ENCODE peak calls at places on chromosomes 7 and 10, in seven cellular contexts. E, B, W, M, X, H and Q are unnamed samples.

GRCh38 chr10:124596116-124596785 is 134.6 kb downstream of the LHPP start:
- DNase-seq in E (no peak), B (no peak), W (no peak), M (no peak), X (no peak), H (no peak), Q (no peak)

GRCh38 chr7:24283900-24284698 is at the start of gene NPY:
- DNase-seq in E (no peak), B (no peak), W (no peak), M (no peak), X (no peak), H (peak; percentile 33), Q (no peak)

GRCh38 chr10:5590816-5591215 is 66.1 kb downstream of the CALML3 start:
- DNase-seq in E (no peak), B (no peak), W (no peak), M (no peak), X (no peak), H (no peak), Q (no peak)

GRCh38 chr10:21020545-21020944 is 123.4 kb upstream of the NEBL start:
- DNase-seq in E (no peak), B (peak; percentile 80), W (peak; percentile 30), M (no peak), X (no peak), H (peak; percentile 62), Q (peak; percentile 34)

GRCh38 chr10:18332048-18332447 is 191.8 kb downstream of the CACNB2 start:
- DNase-seq in E (no peak), B (no peak), W (no peak), M (peak; percentile 20), X (no peak), H (no peak), Q (peak; percentile 10)

GRCh38 chr7:149825567-149826343 is 12.4 kb upstream of the ZNF862 start:
- DNase-seq in E (no peak), B (no peak), W (no peak), M (no peak), X (no peak), H (no peak), Q (no peak)

GRCh38 chr10:72079356-72079755 is 9.0 kb downstream of the SPOCK2 start:
- DNase-seq in E (no peak), B (peak; percentile 79), W (no peak), M (no peak), X (no peak), H (no peak), Q (no peak)

GRCh38 chr7:29946428-29947186 is 43.0 kb downstream of the SCRN1 start:
- DNase-seq in E (no peak), B (peak; percentile 27), W (peak; percentile 19), M (peak; percentile 36), X (no peak), H (peak; percentile 72), Q (peak; percentile 34)

GRCh38 chr7:42947531-42947930 is 15.4 kb downstream of the MRPL32 start:
- DNase-seq in E (no peak), B (no peak), W (no peak), M (no peak), X (no peak), H (no peak), Q (peak; percentile 30)

GRCh38 chr7:6198687-6199595 is 73.5 kb downstream of the CYTH3 start:
- DNase-seq in E (no peak), B (no peak), W (no peak), M (no peak), X (no peak), H (no peak), Q (no peak)

GRCh38 chr7:159155410-159155809 is 10.7 kb upstream of the VIPR2 start:
- DNase-seq in E (no peak), B (no peak), W (no peak), M (no peak), X (no peak), H (no peak), Q (no peak)

GRCh38 chr7:79529896-79530235 is 76.4 kb upstream of the MAGI2 start:
- DNase-seq in E (peak; percentile 45), B (no peak), W (no peak), M (no peak), X (no peak), H (no peak), Q (peak; percentile 47)

GRCh38 chr10:8588135-8588534 is 533.6 kb downstream of the GATA3 start:
- DNase-seq in E (no peak), B (no peak), W (no peak), M (no peak), X (no peak), H (no peak), Q (no peak)

GRCh38 chr7:128890306-128891109 is 20.0 kb downstream of the KCP start:
- DNase-seq in E (no peak), B (no peak), W (peak; percentile 56), M (no peak), X (no peak), H (peak; percentile 60), Q (no peak)

GRCh38 chr10:104690081-104690480 is 49.0 kb downstream of the SORCS3 start:
- DNase-seq in E (no peak), B (no peak), W (no peak), M (no peak), X (no peak), H (no peak), Q (no peak)

GRCh38 chr7:79988642-79989041 is 146.0 kb upstream of the GNAI1 start:
- DNase-seq in E (peak; percentile 87), B (no peak), W (no peak), M (no peak), X (peak; percentile 45), H (no peak), Q (peak; percentile 83)

GRCh38 chr10:125556884-125557283 is 126.1 kb downstream of the TEX36 start:
- DNase-seq in E (no peak), B (no peak), W (no peak), M (no peak), X (no peak), H (no peak), Q (no peak)

GRCh38 chr10:110556993-110557601 is 10.4 kb upstream of the SMC3 start:
- DNase-seq in E (peak; percentile 62), B (peak; percentile 79), W (peak; percentile 68), M (no peak), X (no peak), H (peak; percentile 69), Q (peak; percentile 73)

GRCh38 chr7:28643369-28644340 is 231.3 kb downstream of the CREB5 start:
- DNase-seq in E (no peak), B (no peak), W (no peak), M (no peak), X (no peak), H (peak; percentile 39), Q (no peak)

GRCh38 chr10:112752268-112752667 is 197.8 kb upstream of the TCF7L2 start:
- DNase-seq in E (peak; percentile 52), B (no peak), W (no peak), M (no peak), X (no peak), H (no peak), Q (peak; percentile 67)

DNA sequence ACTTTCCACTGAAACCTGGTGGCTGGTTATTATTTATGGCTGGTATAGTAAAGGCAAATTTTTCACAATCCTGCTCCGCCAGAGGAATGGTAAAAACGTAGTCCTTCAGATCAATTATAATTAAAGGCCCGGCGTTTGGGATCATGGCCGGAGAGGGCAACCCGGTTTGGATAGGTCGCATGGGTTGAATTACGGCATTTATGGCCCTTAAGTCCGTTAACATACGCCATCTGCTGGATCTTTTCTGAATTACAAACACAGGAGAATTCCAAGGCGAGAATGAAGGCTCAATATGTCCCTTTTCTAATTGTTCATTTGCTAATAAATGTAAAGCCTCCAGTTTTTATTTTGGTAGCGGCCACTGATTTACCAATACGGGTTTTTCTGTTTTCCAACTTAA is 11.3 kb upstream of the TAS2R3 start:
- DNase-seq in E (no peak), B (peak; percentile 13), W (no peak), M (no peak), X (no peak), H (no peak), Q (no peak)
- TF ChIP-seq CTCF in E (peak; percentile 6), B (peak; percentile 70), W (no peak), M (no peak), X (peak; percentile 21), H (peak; percentile 69), Q (peak; percentile 42)

GRCh38 chr10:27372095-27372494 is 131.5 kb upstream of the ACBD5 start:
- DNase-seq in E (no peak), B (no peak), W (no peak), M (no peak), X (no peak), H (no peak), Q (no peak)
- TF ChIP-seq CTCF in E (no peak), B (no peak), W (no peak), M (no peak), X (no peak), H (no peak), Q (no peak)

DNA sequence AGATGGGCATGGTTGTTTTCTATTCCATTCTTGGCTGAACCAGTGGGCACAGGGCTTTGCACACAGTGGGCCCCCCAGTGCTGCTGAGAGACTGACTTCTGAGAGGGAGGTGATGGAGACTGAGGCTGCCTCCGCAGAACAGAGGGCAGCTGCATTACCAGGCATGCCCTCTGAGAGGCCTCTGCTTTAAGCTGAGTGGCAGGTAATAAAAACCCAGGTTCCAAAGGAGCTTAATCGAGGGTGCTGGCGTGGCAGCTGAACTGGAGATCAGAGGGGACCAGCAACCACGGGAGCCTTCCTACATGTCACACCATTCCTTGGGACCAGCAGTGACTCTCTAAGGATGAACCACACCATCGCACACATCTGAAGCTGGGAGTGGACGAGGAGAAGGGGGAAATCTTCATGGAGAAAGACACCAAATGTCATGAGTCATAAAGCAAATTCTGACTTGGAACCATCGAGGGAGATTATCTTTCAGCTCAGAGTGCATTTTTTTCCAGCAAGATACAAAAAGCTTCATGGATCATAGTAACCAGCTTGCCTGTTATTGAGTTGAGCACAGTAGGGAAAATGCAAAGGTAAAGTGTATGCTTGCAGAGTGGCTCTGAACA is 24.6 kb downstream of the HIPK2 start:
- DNase-seq in E (peak; percentile 56), B (no peak), W (no peak), M (no peak), X (no peak), H (no peak), Q (no peak)
- TF ChIP-seq CTCF in E (peak; percentile 7), B (peak; percentile 34), W (peak; percentile 25), M (no peak), X (peak; percentile 32), H (peak; percentile 48), Q (peak; percentile 34)

GRCh38 chr10:70761031-70761601 is 24.1 kb downstream of the TBATA start:
- DNase-seq in E (no peak), B (no peak), W (no peak), M (no peak), X (no peak), H (peak; percentile 52), Q (peak; percentile 79)

GRCh38 chr10:70760271-70760787 is 24.8 kb downstream of the TBATA start:
- DNase-seq in E (no peak), B (no peak), W (no peak), M (no peak), X (no peak), H (no peak), Q (no peak)

GRCh38 chr10:70757856-70758255 is 27.3 kb downstream of the TBATA start:
- DNase-seq in E (no peak), B (no peak), W (no peak), M (no peak), X (no peak), H (no peak), Q (no peak)

GRCh38 chr10:70758757-70759514 is 26.2 kb downstream of the TBATA start:
- DNase-seq in E (peak; percentile 66), B (peak; percentile 78), W (peak; percentile 86), M (peak; percentile 67), X (peak; percentile 61), H (peak; percentile 78), Q (peak; percentile 83)

DNA sequence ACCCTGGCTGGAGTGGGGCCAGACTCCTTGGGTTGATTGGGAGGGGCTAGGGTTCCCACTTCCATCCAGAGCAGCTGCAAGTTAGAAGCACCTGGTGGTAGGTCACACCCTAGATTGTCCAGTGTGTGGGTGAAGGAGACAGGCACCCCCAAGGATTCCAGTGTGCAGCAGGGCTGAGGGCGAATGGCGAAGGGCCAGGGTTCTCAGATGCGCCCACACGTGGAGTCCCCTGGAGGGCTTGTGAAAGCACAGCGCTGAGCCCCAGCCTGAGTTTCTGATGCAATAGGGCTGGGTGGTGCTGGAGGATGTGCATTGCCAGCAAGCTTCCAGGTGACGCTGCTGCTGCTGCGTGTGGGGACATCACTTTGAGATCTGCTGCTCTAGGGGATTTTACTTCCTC is 25.4 kb downstream of the TBATA start:
- DNase-seq in E (no peak), B (peak; percentile 47), W (no peak), M (no peak), X (no peak), H (no peak), Q (peak; percentile 46)
- TF ChIP-seq CTCF in E (no peak), B (no peak), W (no peak), M (no peak), X (no peak), H (no peak), Q (no peak)